ENCODE peak calls at places on chromosomes 12 and 14, in six cellular contexts. P is neuronal stem cell, C is trophoblast cell, S is mesenchymal stem cell, X is H1, Q is IMR-90. V is an unnamed sample. For H3K9me3, the result is how much of the 10 kb centered on the place peaks cover.

GRCh38 chr12:116142936-116143882 is 134.3 kb downstream of the MED13L start:
- DNase-seq in P (no peak), C (peak), S (peak), X (no peak), Q (peak), V (no peak)

GRCh38 chr14:49953196-49953595 is 60.3 kb downstream of the ARF6 start:
- DNase-seq in P (no peak), C (no peak), S (no peak), X (no peak), Q (no peak), V (no peak)

GRCh38 chr14:63544641-63545234 is 1.6 kb upstream of the PPP2R5E start:
- DNase-seq in P (no peak), C (no peak), S (peak), X (no peak), Q (peak), V (no peak)

GRCh38 chr12:56632701-56633464 is 2.8 kb upstream of the BAZ2A start:
- DNase-seq in P (no peak), C (no peak), S (peak), X (no peak), Q (no peak), V (no peak)

GRCh38 chr12:54428050-54429013 is 9.3 kb upstream of the ITGA5 start:
- DNase-seq in P (no peak), C (no peak), S (peak), X (no peak), Q (peak), V (peak)

GRCh38 chr14:73136387-73137221 is at the start of gene PSEN1:
- DNase-seq in P (peak), C (peak), S (peak), X (peak), Q (peak), V (peak)

GRCh38 chr12:103529306-103529705 is 33.5 kb upstream of the C12orf42 start:
- DNase-seq in P (no peak), C (no peak), S (no peak), X (no peak), Q (no peak), V (no peak)

GRCh38 chr14:104732355-104732804 is 8.4 kb downstream of the ADSS1 start:
- DNase-seq in P (no peak), C (no peak), S (no peak), X (no peak), Q (no peak), V (no peak)

GRCh38 chr12:49762468-49762847 is 21.1 kb downstream of the TMBIM6 start:
- DNase-seq in P (no peak), C (no peak), S (no peak), X (no peak), Q (no peak), V (no peak)

GRCh38 chr12:27966870-27967269 is 5.7 kb downstream of the PTHLH start:
- DNase-seq in P (no peak), C (peak), S (peak), X (no peak), Q (peak), V (no peak)

GRCh38 chr14:75522224-75522764 is at the start of gene BATF:
- DNase-seq in P (no peak), C (peak), S (no peak), X (no peak), Q (no peak), V (no peak)

GRCh38 chr12:129821964-129822363 is 81.9 kb downstream of the TMEM132D start:
- DNase-seq in P (no peak), C (no peak), S (no peak), X (no peak), Q (no peak), V (no peak)
- H3K9me3 ChIP-seq in P (under half), C (under half), S (under half), X (under half), Q (half or more), V (under half)

DNA sequence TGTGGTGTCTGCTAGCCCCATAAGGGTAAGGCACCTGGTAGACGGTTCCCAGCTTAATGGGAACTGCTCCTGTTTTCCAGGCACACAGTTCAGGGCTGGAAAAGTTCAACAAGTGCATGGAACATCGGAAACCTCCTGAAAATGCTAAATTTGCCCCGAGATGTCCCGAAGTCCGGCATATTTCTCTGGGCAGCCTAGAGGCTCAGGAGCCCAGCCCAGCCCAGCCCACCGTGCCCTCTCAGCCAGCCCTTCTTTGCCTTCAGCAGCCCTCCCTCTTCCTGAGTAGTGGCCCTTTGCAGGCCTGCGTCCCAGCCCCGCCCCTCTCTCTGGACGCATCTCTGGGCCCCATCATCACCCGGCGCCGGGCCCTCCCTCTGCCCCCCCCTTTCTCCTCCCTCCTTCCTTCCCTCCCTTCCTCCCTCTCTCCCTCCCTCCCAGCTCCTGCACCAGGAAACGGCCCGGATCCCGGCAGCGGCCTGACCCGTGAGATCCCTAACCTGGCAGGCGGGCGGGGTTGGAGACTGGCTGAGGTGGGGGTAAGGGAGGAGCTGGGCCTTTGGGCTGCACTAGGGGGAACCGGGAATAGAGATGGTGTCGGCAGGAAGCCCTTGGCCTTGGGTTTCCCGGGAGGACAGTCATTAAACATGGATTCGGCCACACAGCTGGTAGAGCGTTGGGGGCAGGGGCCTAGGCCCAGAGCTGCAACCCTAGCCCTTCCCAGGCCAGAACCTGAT is at the start of gene BCL2L2:
- DNase-seq in P (peak), C (peak), S (peak), X (peak), Q (peak), V (peak)
- H3K18ac ChIP-seq in P (peak), C (peak), S (peak), X (peak), Q (peak), V (peak)

DNA sequence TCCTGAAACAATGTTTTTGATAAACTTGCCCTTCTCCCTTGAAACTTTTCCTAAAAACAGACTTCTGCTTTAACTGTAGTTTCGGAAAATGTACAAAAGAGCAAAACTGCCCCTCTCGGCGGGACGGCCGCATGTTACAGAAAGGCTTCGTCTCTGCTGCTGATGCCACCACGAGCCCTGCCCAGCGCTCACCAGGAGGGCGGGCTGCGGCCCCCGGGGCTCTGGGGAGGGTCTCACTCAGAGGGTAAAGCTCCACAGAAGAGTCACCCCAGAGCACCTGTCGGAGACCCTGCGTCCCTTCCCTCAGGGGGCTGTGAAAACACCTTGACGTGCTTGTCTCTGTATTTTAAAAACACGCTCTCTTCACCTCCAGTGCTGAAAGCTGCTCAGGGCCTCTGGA is 12.5 kb upstream of the GOLGA3 start:
- DNase-seq in P (no peak), C (no peak), S (no peak), X (no peak), Q (no peak), V (no peak)
- H3K9me3 ChIP-seq in P (under half), C (under half), S (under half), X (under half), Q (under half), V (under half)

GRCh38 chr14:90778468-90779255 is 37.6 kb downstream of the TTC7B start:
- DNase-seq in P (no peak), C (no peak), S (no peak), X (no peak), Q (no peak), V (no peak)
- H3K18ac ChIP-seq in P (no peak), C (no peak), S (no peak), X (no peak), Q (no peak), V (no peak)

GRCh38 chr12:118063567-118064391 is 2.8 kb upstream of the WSB2 start:
- DNase-seq in P (no peak), C (peak), S (peak), X (no peak), Q (peak), V (no peak)
- H3K9me3 ChIP-seq in P (under half), C (under half), S (under half), X (under half), Q (under half), V (under half)

V was measured in H9.